ENCODE peak calls at places on chromosomes 13 and 19, in four cellular contexts. Z, T, W and S are unnamed samples.
A peak's percentile ranks its signal among the peaks of the same experiment; 100 is the strongest.

GRCh38 chr13:58869566-58869965 is 1238.0 kb downstream of the PCDH17 start:
- DNase-seq in Z (no peak), W (no peak), T (no peak), S (no peak)

GRCh38 chr13:100274942-100275506 is 186.1 kb downstream of the PCCA start:
- DNase-seq in Z (no peak), T (no peak), W (no peak), S (no peak)

GRCh38 chr19:16325671-16326400 is 1.2 kb downstream of the KLF2 start:
- DNase-seq in Z (no peak), W (no peak), T (peak; percentile 64), S (no peak)

GRCh38 chr13:52846567-52847321 is 1.7 kb downstream of the PCDH8 start:
- DNase-seq in W (no peak), T (no peak), Z (no peak), S (no peak)

GRCh38 chr19:16417660-16418596 is 53.8 kb downstream of the EPS15L1 start:
- DNase-seq in Z (peak; percentile 77), W (no peak), T (peak; percentile 75), S (no peak)

GRCh38 chr19:38629568-38629967 is 10.6 kb downstream of the EIF3K start:
- DNase-seq in W (no peak), T (no peak), Z (no peak), S (no peak)

GRCh38 chr13:64591981-64592380 is 2638.2 kb downstream of the PCDH9 start:
- DNase-seq in Z (no peak), W (no peak), T (no peak), S (no peak)

GRCh38 chr13:78029891-78030290 is 111.3 kb upstream of the EDNRB start:
- DNase-seq in Z (no peak), T (no peak), W (no peak), S (no peak)

GRCh38 chr13:49052801-49053200 is 77.1 kb downstream of the FNDC3A start:
- DNase-seq in W (no peak), Z (no peak), T (no peak), S (no peak)

GRCh38 chr19:49492573-49493411 is 3.4 kb upstream of the RPS11 start:
- DNase-seq in Z (no peak), W (no peak), T (no peak), S (no peak)

GRCh38 chr19:31408460-31409124 is 59.4 kb upstream of the TSHZ3 start:
- DNase-seq in Z (no peak), T (no peak), W (no peak), S (no peak)

GRCh38 chr13:48902421-48902820 is 73.3 kb upstream of the FNDC3A start:
- DNase-seq in W (no peak), T (no peak), Z (no peak), S (no peak)

GRCh38 chr13:33493672-33494365 is 208.3 kb upstream of the STARD13 start:
- DNase-seq in W (no peak), Z (no peak), T (no peak), S (no peak)

GRCh38 chr13:29713841-29714240 is 118.4 kb upstream of the SLC7A1 start:
- DNase-seq in W (no peak), Z (no peak), T (no peak), S (no peak)

GRCh38 chr19:8455018-8455417 is 10.2 kb downstream of the HNRNPM start:
- DNase-seq in W (no peak), Z (no peak), T (no peak), S (no peak)

GRCh38 chr19:8457802-8458201 is 13.0 kb downstream of the HNRNPM start:
- DNase-seq in T (no peak), W (no peak), Z (no peak), S (no peak)

GRCh38 chr19:8454218-8454617 is 9.4 kb downstream of the HNRNPM start:
- DNase-seq in T (no peak), W (no peak), Z (no peak), S (no peak)

GRCh38 chr19:8457209-8457608 is 12.4 kb downstream of the HNRNPM start:
- DNase-seq in Z (no peak), W (no peak), T (no peak), S (no peak)

GRCh38 chr19:8456064-8456463 is 11.3 kb downstream of the HNRNPM start:
- DNase-seq in Z (no peak), W (no peak), T (no peak), S (no peak)
- TF ChIP-seq CTCF in Z (no peak), W (no peak), T (no peak), S (no peak)

GRCh38 chr19:5128932-5129389 is 160.0 kb downstream of the KDM4B start:
- DNase-seq in W (no peak), Z (no peak), T (no peak), S (no peak)
- H3K4me1 ChIP-seq in W (peaks cover 39% of the 10 kb centered on the region), Z (no peaks in the 10 kb centered on the region), T (peaks cover 48% of the 10 kb centered on the region), S (peaks cover 9% of the 10 kb centered on the region)

GRCh38 chr13:88068316-88068715 is 397.1 kb downstream of the SLITRK5 start:
- DNase-seq in T (no peak), Z (no peak), W (no peak), S (no peak)

GRCh38 chr13:88063741-88064140 is 392.6 kb downstream of the SLITRK5 start:
- DNase-seq in Z (no peak), W (no peak), T (no peak), S (no peak)

GRCh38 chr13:88071371-88071770 is 400.2 kb downstream of the SLITRK5 start:
- DNase-seq in T (no peak), Z (no peak), W (no peak), S (no peak)

GRCh38 chr13:88066847-88067246 is 395.7 kb downstream of the SLITRK5 start:
- DNase-seq in T (no peak), W (no peak), Z (no peak), S (no peak)

GRCh38 chr13:88068975-88069374 is 397.8 kb downstream of the SLITRK5 start:
- DNase-seq in T (peak; percentile 4), W (no peak), Z (no peak), S (no peak)
- TF ChIP-seq CTCF in T (no peak), W (no peak), Z (no peak), S (no peak)

GRCh38 chr19:40603071-40603718 is 2.0 kb downstream of the LTBP4 start:
- DNase-seq in Z (no peak), T (no peak), W (no peak), S (no peak)
- H3K4me1 ChIP-seq in Z (peaks cover 17% of the 10 kb centered on the region), T (peaks cover 76% of the 10 kb centered on the region), W (peaks cover 99% of the 10 kb centered on the region), S (peaks cover 61% of the 10 kb centered on the region)